ENCODE peak calls at places on chromosome 5, in eight cellular contexts. T, D, N, Z, O, C, V and U are unnamed samples.

GRCh38 chr5:178895615-178896571 is at the start of gene ZFP2:
- DNase-seq in Z (peak; percentile 37), C (peak; percentile 57), V (peak; percentile 57), N (peak; percentile 79), O (peak; percentile 18), T (peak; percentile 21), D (no peak), U (no peak)

GRCh38 chr5:95334900-95335538 is 50.1 kb upstream of the MCTP1 start:
- DNase-seq in O (no peak), Z (no peak), N (no peak), C (no peak), D (no peak), T (no peak), V (no peak), U (no peak)

GRCh38 chr5:127978738-127979300 is 104.7 kb upstream of the SLC12A2 start:
- DNase-seq in O (no peak), N (no peak), C (no peak), T (no peak), D (no peak), V (no peak), Z (no peak), U (no peak)

GRCh38 chr5:58774979-58775378 is 192.1 kb downstream of the RAB3C start:
- DNase-seq in T (no peak), N (no peak), D (no peak), C (no peak), V (no peak), O (no peak), Z (no peak), U (no peak)

GRCh38 chr5:68373050-68373449 is 157.5 kb downstream of the PIK3R1 start:
- DNase-seq in O (no peak), V (no peak), T (no peak), C (no peak), D (no peak), Z (no peak), N (no peak), U (no peak)

GRCh38 chr5:15850939-15851341 is 328.7 kb downstream of the MARCHF11 start:
- DNase-seq in V (no peak), D (no peak), O (no peak), T (no peak), N (no peak), Z (no peak), C (no peak), U (no peak)

GRCh38 chr5:150616024-150616470 is 24.4 kb upstream of the SYNPO start:
- DNase-seq in Z (peak; percentile 80), C (peak; percentile 95), T (no peak), O (no peak), V (peak; percentile 36), N (peak; percentile 82), D (no peak), U (no peak)

GRCh38 chr5:98927988-98928801 is 612 bp downstream of the CHD1 start:
- DNase-seq in D (peak; percentile 69), V (peak; percentile 73), N (peak; percentile 80), O (peak; percentile 44), C (peak; percentile 57), T (no peak), Z (peak; percentile 72), U (no peak)

GRCh38 chr5:168892618-168893017 is 313.4 kb upstream of the PANK3 start:
- DNase-seq in D (no peak), O (no peak), N (no peak), V (no peak), T (no peak), Z (no peak), C (no peak), U (no peak)

GRCh38 chr5:31106259-31106658 is 87.2 kb upstream of the CDH6 start:
- DNase-seq in Z (no peak), N (no peak), O (no peak), D (no peak), C (no peak), T (no peak), V (no peak), U (no peak)

GRCh38 chr5:122229551-122229950 is 82.5 kb upstream of the SNCAIP start:
- DNase-seq in N (no peak), C (no peak), V (no peak), O (no peak), D (no peak), T (no peak), Z (no peak), U (no peak)

GRCh38 chr5:33794550-33795300 is 97.1 kb downstream of the ADAMTS12 start:
- DNase-seq in T (no peak), C (no peak), O (no peak), V (peak; percentile 45), Z (no peak), D (no peak), N (no peak), U (no peak)

GRCh38 chr5:128791312-128791711 is 174.0 kb upstream of the SLC27A6 start:
- DNase-seq in C (no peak), Z (no peak), V (no peak), D (no peak), O (no peak), T (no peak), N (no peak), U (no peak)

GRCh38 chr5:111072949-111073682 is 1.6 kb downstream of the TSLP start:
- DNase-seq in D (no peak), O (peak; percentile 55), C (peak; percentile 28), N (peak; percentile 66), T (peak; percentile 19), Z (no peak), V (no peak), U (no peak)

GRCh38 chr5:166341708-166342329 is 1949.6 kb upstream of the WWC1 start:
- DNase-seq in V (no peak), N (no peak), T (no peak), Z (no peak), O (no peak), C (no peak), D (no peak), U (no peak)

GRCh38 chr5:73067213-73067612 is 53.2 kb upstream of the TMEM171 start:
- DNase-seq in O (no peak), C (no peak), Z (no peak), N (no peak), T (no peak), D (no peak), V (no peak), U (no peak)

GRCh38 chr5:5419291-5420210 is 2.9 kb upstream of the ICE1 start:
- DNase-seq in C (no peak), V (peak; percentile 76), O (no peak), Z (no peak), T (peak; percentile 48), N (no peak), D (no peak), U (peak; percentile 46)
- H3K4me3 ChIP-seq in C (no peak overlapping the region), V (no peak overlapping the region), O (no peak overlapping the region), Z (no peak overlapping the region), T (no peak overlapping the region), N (no peak overlapping the region), D (no peak overlapping the region), U (no peak overlapping the region)

DNA sequence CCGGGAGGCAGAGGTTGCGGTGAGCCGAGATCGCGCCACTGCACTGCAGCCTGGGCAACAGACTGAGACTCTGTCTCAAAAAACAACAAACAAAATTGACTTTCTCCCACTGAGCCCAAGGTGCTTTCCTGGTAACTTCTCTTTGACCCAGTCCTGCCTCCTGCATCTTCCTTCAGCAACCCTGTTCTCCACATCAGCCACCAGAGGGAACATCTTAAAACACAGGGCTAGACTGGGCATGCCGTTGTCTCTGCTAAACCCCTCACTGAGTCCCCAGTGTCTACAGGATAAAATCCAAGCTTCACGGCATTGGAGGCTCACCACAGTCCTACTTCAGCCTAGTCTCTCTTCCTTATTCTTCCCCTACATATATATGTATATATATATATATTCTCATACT is 39.8 kb upstream of the KCNMB1 start:
- DNase-seq in Z (no peak), V (peak; percentile 5), O (no peak), N (no peak), D (no peak), C (no peak), T (no peak), U (no peak)
- TF ChIP-seq CTCF in Z (no peak), V (no peak), O (no peak), N (no peak), D (no peak), C (no peak), T (no peak), U (peak; percentile 27)

DNA sequence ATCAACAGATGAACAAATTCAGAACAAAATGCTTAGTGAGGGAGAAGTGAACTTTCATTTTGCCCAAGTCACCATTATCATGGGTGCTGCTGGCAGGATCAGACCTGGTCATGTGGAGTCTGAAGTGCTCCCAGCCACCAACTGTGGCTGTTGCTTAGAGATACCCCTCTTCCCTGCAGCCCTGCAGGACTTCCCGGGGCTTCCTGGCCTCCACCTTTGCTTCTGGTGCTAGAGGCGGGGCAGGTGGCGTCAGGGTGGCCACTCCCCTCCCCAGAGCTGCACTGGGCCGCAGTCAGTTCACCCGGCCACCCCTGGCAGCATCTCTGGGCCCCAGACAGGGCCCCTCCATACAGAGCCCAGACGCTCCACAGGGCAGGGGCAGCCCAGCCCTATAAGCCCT is 30.0 kb upstream of the SLC12A7 start:
- DNase-seq in V (no peak), T (no peak), D (no peak), N (no peak), Z (no peak), O (no peak), C (no peak), U (no peak)
- H3K27me3 ChIP-seq in V (no peaks in the 10 kb centered on the region), T (no peaks in the 10 kb centered on the region), D (no peaks in the 10 kb centered on the region), N (no peaks in the 10 kb centered on the region), Z (no peaks in the 10 kb centered on the region), O (no peaks in the 10 kb centered on the region), C (no peaks in the 10 kb centered on the region), U (no peaks in the 10 kb centered on the region)

GRCh38 chr5:88659529-88660325 is 223.3 kb downstream of the MEF2C start:
- DNase-seq in T (no peak), C (no peak), Z (no peak), V (no peak), O (no peak), D (no peak), N (no peak), U (no peak)
- H3K4me3 ChIP-seq in T (no peak overlapping the region), C (no peak overlapping the region), Z (no peak overlapping the region), V (no peak overlapping the region), O (no peak overlapping the region), D (no peak overlapping the region), N (no peak overlapping the region), U (no peak overlapping the region)